ENCODE peak calls at places on chromosomes 11 and 22, in nine cellular contexts. J is brain microvascular endothelial cell, W is endothelial cell of umbilical vein, X is HL-60, T is B cell, Q is endothelial cell, D is lower lobe of right lung, F is PC-3, C is upper lobe of right lung. E is an unnamed sample.
A peak's percentile ranks its signal among the peaks of the same experiment; 100 is the strongest.

GRCh38 chr11:46414466-46414796 is 22.9 kb upstream of the CHRM4 start:
- DNase-seq in J (no peak), W (no peak), X (no peak), T (no peak), Q (no peak), D (no peak), F (no peak), C (peak; percentile 51), E (no peak)

GRCh38 chr11:129259950-129260349 is 67.8 kb upstream of the ARHGAP32 start:
- DNase-seq in J (no peak), W (no peak), X (no peak), T (no peak), Q (no peak), D (no peak), F (no peak), C (no peak), E (no peak)

GRCh38 chr11:97683733-97684132 is 1293.9 kb downstream of the JRKL start:
- DNase-seq in J (no peak), W (no peak), X (peak; percentile 20), T (no peak), Q (no peak), D (no peak), F (peak; percentile 32), C (no peak), E (no peak)

GRCh38 chr11:7596975-7597391 is 76.3 kb downstream of the CYB5R2 start:
- DNase-seq in J (no peak), W (no peak), X (no peak), T (no peak), Q (no peak), D (no peak), F (peak; percentile 13), C (no peak), E (no peak)

GRCh38 chr11:35559949-35560348 is 34.5 kb upstream of the PAMR1 start:
- DNase-seq in J (no peak), W (no peak), X (no peak), T (no peak), Q (no peak), D (no peak), F (no peak), C (no peak), E (no peak)

GRCh38 chr11:119320593-119321524 is 3.9 kb upstream of the MCAM start:
- DNase-seq in J (peak; percentile 36), W (peak; percentile 73), X (no peak), T (peak; percentile 86), Q (peak; percentile 63), D (peak; percentile 64), F (peak; percentile 21), C (peak; percentile 74), E (no peak)

GRCh38 chr22:41758231-41758630 is 42.2 kb upstream of the CCDC134 start:
- DNase-seq in J (no peak), W (no peak), X (no peak), T (no peak), Q (no peak), D (no peak), F (no peak), C (no peak), E (no peak)

GRCh38 chr22:45488764-45489370 is 13.8 kb upstream of the FBLN1 start:
- DNase-seq in J (no peak), W (no peak), X (no peak), T (no peak), Q (no peak), D (no peak), F (no peak), C (no peak), E (no peak)

GRCh38 chr22:42937164-42937854 is 77.6 kb downstream of the PACSIN2 start:
- DNase-seq in J (peak; percentile 86), W (no peak), X (no peak), T (peak; percentile 70), Q (no peak), D (peak; percentile 85), F (peak; percentile 79), C (peak; percentile 80), E (no peak)

GRCh38 chr11:45662096-45662664 is 3.2 kb downstream of the CHST1 start:
- DNase-seq in J (no peak), W (no peak), X (no peak), T (no peak), Q (no peak), D (no peak), F (no peak), C (peak; percentile 25), E (peak; percentile 44)

GRCh38 chr11:119155733-119156492 is 7.1 kb downstream of the ABCG4 start:
- DNase-seq in J (no peak), W (no peak), X (no peak), T (no peak), Q (peak; percentile 26), D (no peak), F (peak; percentile 36), C (no peak), E (no peak)

GRCh38 chr11:115644846-115645245 is 140.6 kb upstream of the CADM1 start:
- DNase-seq in J (no peak), W (no peak), X (no peak), T (no peak), Q (no peak), D (no peak), F (no peak), C (no peak), E (no peak)

GRCh38 chr11:76787911-76788596 is 4.9 kb downstream of the TSKU start:
- DNase-seq in J (no peak), W (no peak), X (no peak), T (no peak), Q (no peak), D (no peak), F (no peak), C (peak; percentile 57), E (peak; percentile 61)

GRCh38 chr11:92662580-92662979 is 306.9 kb upstream of the MTNR1B start:
- DNase-seq in J (peak; percentile 27), W (no peak), X (no peak), T (no peak), Q (no peak), D (no peak), F (no peak), C (no peak), E (no peak)

GRCh38 chr11:129644326-129644725 is 171.3 kb upstream of the TMEM45B start:
- DNase-seq in J (peak; percentile 53), W (no peak), X (no peak), T (no peak), Q (no peak), D (no peak), F (no peak), C (no peak), E (no peak)

GRCh38 chr22:19703869-19704268 is 10.4 kb upstream of the SEPTIN5 start:
- DNase-seq in J (no peak), W (no peak), X (no peak), T (no peak), Q (no peak), D (peak; percentile 35), F (no peak), C (peak; percentile 44), E (peak; percentile 79)

GRCh38 chr22:19706661-19707151 is 7.6 kb upstream of the SEPTIN5 start:
- DNase-seq in J (no peak), W (no peak), X (peak; percentile 50), T (peak; percentile 9), Q (no peak), D (no peak), F (no peak), C (peak; percentile 1), E (peak; percentile 35)

GRCh38 chr22:19704355-19705015 is 9.8 kb upstream of the SEPTIN5 start:
- DNase-seq in J (no peak), W (no peak), X (no peak), T (no peak), Q (no peak), D (no peak), F (no peak), C (peak; percentile 46), E (peak; percentile 73)

GRCh38 chr22:19707347-19708322 is 6.7 kb upstream of the SEPTIN5 start:
- DNase-seq in J (no peak), W (no peak), X (no peak), T (peak; percentile 21), Q (no peak), D (peak; percentile 37), F (no peak), C (peak; percentile 67), E (peak; percentile 79)

GRCh38 chr22:19705181-19705934 is 8.9 kb upstream of the SEPTIN5 start:
- DNase-seq in J (no peak), W (no peak), X (no peak), T (no peak), Q (no peak), D (peak; percentile 32), F (no peak), C (peak; percentile 57), E (peak; percentile 74)
- TF ChIP-seq CTCF in J (peak; percentile 31), W (no peak), X (no peak), T (no peak), Q (no peak), D (no peak), F (peak; percentile 17), C (no peak), E (peak; percentile 39)

GRCh38 chr22:50346415-50346945 is 3.4 kb downstream of the PPP6R2 start:
- DNase-seq in J (no peak), W (no peak), X (no peak), T (no peak), Q (no peak), D (no peak), F (no peak), C (no peak), E (no peak)

GRCh38 chr22:50340157-50340879 is 2.8 kb upstream of the PPP6R2 start:
- DNase-seq in J (no peak), W (no peak), X (no peak), T (no peak), Q (no peak), D (no peak), F (no peak), C (no peak), E (no peak)

GRCh38 chr22:50341977-50342650 is 1.0 kb upstream of the PPP6R2 start:
- DNase-seq in J (peak; percentile 79), W (peak; percentile 81), X (peak; percentile 45), T (peak; percentile 74), Q (peak; percentile 94), D (peak; percentile 92), F (peak; percentile 89), C (peak; percentile 93), E (peak; percentile 28)

GRCh38 chr22:50343541-50343935 is 411 bp downstream of the PPP6R2 start:
- DNase-seq in J (no peak), W (no peak), X (peak; percentile 45), T (no peak), Q (no peak), D (no peak), F (no peak), C (no peak), E (no peak)

GRCh38 chr22:50342651-50343540 is at the start of gene PPP6R2:
- DNase-seq in J (peak; percentile 47), W (peak; percentile 44), X (peak; percentile 49), T (peak; percentile 95), Q (peak; percentile 89), D (peak; percentile 90), F (peak; percentile 64), C (peak; percentile 92), E (peak; percentile 89)
- TF ChIP-seq CTCF in J (no peak), W (no peak), X (no peak), T (peak; percentile 55), Q (peak; percentile 32), D (peak; percentile 4), F (peak; percentile 14), C (peak; percentile 2), E (peak; percentile 74)

GRCh38 chr22:29813563-29813962 is 24.5 kb downstream of the ASCC2 start:
- DNase-seq in J (peak; percentile 16), W (no peak), X (no peak), T (no peak), Q (no peak), D (no peak), F (peak; percentile 55), C (no peak), E (no peak)
- TF ChIP-seq CTCF in J (peak; percentile 36), W (peak; percentile 7), X (no peak), T (no peak), Q (no peak), D (no peak), F (peak; percentile 51), C (no peak), E (peak; percentile 13)

GRCh38 chr11:61890536-61891330 is 612 bp downstream of the FADS3 start:
- DNase-seq in J (peak; percentile 57), W (peak; percentile 75), X (peak; percentile 37), T (peak; percentile 66), Q (no peak), D (peak; percentile 74), F (peak; percentile 76), C (peak; percentile 78), E (no peak)
- TF ChIP-seq CTCF in J (peak; percentile 10), W (no peak), X (no peak), T (no peak), Q (no peak), D (no peak), F (peak; percentile 13), C (peak; percentile 20), E (peak; percentile 57)